ENCODE peak calls at places on chromosomes 6 and 20, in five cellular contexts. One of them, this sample, is unnamed.
A peak's percentile ranks its signal among the peaks of the same experiment; 100 is the strongest.

GRCh38 chr6:90709597-90709996 is 122.7 kb upstream of the MAP3K7 start:
- DNase-seq in heart left ventricle: no peak
- DNase-seq in fibroblast of lung: peak; percentile 8
- DNase-seq in effector memory CD4-positive, alpha-beta T cell: no peak
- DNase-seq in GM23248: no peak
- DNase-seq in this sample: no peak

GRCh38 chr20:36004045-36004444 is 35.7 kb downstream of the CNBD2 start:
- DNase-seq in heart left ventricle: no peak
- DNase-seq in fibroblast of lung: no peak
- DNase-seq in effector memory CD4-positive, alpha-beta T cell: no peak
- DNase-seq in GM23248: peak; percentile 47
- DNase-seq in this sample: no peak

GRCh38 chr6:96939019-96939805 is 14.7 kb downstream of the KLHL32 start:
- DNase-seq in heart left ventricle: no peak
- DNase-seq in fibroblast of lung: peak; percentile 67
- DNase-seq in effector memory CD4-positive, alpha-beta T cell: no peak
- DNase-seq in GM23248: peak; percentile 54
- DNase-seq in this sample: no peak

GRCh38 chr20:12984069-12984765 is 24.6 kb upstream of the SPTLC3 start:
- DNase-seq in heart left ventricle: no peak
- DNase-seq in fibroblast of lung: peak; percentile 72
- DNase-seq in effector memory CD4-positive, alpha-beta T cell: no peak
- DNase-seq in GM23248: no peak
- DNase-seq in this sample: no peak

GRCh38 chr6:90403489-90404381 is 107.1 kb upstream of the BACH2 start:
- DNase-seq in heart left ventricle: no peak
- DNase-seq in fibroblast of lung: peak; percentile 89
- DNase-seq in effector memory CD4-positive, alpha-beta T cell: no peak
- DNase-seq in GM23248: peak; percentile 15
- DNase-seq in this sample: peak; percentile 67

GRCh38 chr6:2891768-2892170 is 11.3 kb downstream of the SERPINB9 start:
- DNase-seq in heart left ventricle: no peak
- DNase-seq in fibroblast of lung: no peak
- DNase-seq in effector memory CD4-positive, alpha-beta T cell: peak; percentile 78
- DNase-seq in GM23248: no peak
- DNase-seq in this sample: no peak

GRCh38 chr20:43536041-43536816 is 22.6 kb upstream of the SGK2 start:
- DNase-seq in heart left ventricle: no peak
- DNase-seq in fibroblast of lung: no peak
- DNase-seq in effector memory CD4-positive, alpha-beta T cell: no peak
- DNase-seq in GM23248: no peak
- DNase-seq in this sample: no peak

GRCh38 chr6:156423829-156424228 is 353.3 kb upstream of the ARID1B start:
- DNase-seq in heart left ventricle: no peak
- DNase-seq in fibroblast of lung: no peak
- DNase-seq in effector memory CD4-positive, alpha-beta T cell: no peak
- DNase-seq in GM23248: no peak
- DNase-seq in this sample: no peak

GRCh38 chr6:5851261-5851757 is 155.4 kb downstream of the NRN1 start:
- DNase-seq in heart left ventricle: peak; percentile 34
- DNase-seq in fibroblast of lung: peak; percentile 39
- DNase-seq in effector memory CD4-positive, alpha-beta T cell: peak; percentile 60
- DNase-seq in GM23248: peak; percentile 62
- DNase-seq in this sample: peak; percentile 91

GRCh38 chr6:156336096-156336495 is 441.1 kb upstream of the ARID1B start:
- DNase-seq in heart left ventricle: no peak
- DNase-seq in fibroblast of lung: no peak
- DNase-seq in effector memory CD4-positive, alpha-beta T cell: no peak
- DNase-seq in GM23248: no peak
- DNase-seq in this sample: no peak

GRCh38 chr6:135866445-135867143 is 15.1 kb downstream of the PDE7B start:
- DNase-seq in heart left ventricle: no peak
- DNase-seq in fibroblast of lung: no peak
- DNase-seq in effector memory CD4-positive, alpha-beta T cell: no peak
- DNase-seq in GM23248: no peak
- DNase-seq in this sample: no peak

GRCh38 chr20:34825530-34826362 is at the start of gene NCOA6:
- DNase-seq in heart left ventricle: peak; percentile 92
- DNase-seq in fibroblast of lung: peak; percentile 73
- DNase-seq in effector memory CD4-positive, alpha-beta T cell: peak; percentile 75
- DNase-seq in GM23248: peak; percentile 90
- DNase-seq in this sample: peak; percentile 76

GRCh38 chr6:56547687-56548086 is 95.0 kb downstream of the DST start:
- DNase-seq in heart left ventricle: no peak
- DNase-seq in fibroblast of lung: no peak
- DNase-seq in effector memory CD4-positive, alpha-beta T cell: no peak
- DNase-seq in GM23248: no peak
- DNase-seq in this sample: no peak

GRCh38 chr20:51760905-51761544 is 7.2 kb downstream of the ATP9A start:
- DNase-seq in heart left ventricle: no peak
- DNase-seq in fibroblast of lung: peak; percentile 89
- DNase-seq in effector memory CD4-positive, alpha-beta T cell: no peak
- DNase-seq in GM23248: peak; percentile 33
- DNase-seq in this sample: peak; percentile 46

GRCh38 chr20:64182146-64182865 is 18.1 kb downstream of the MYT1 start:
- DNase-seq in heart left ventricle: no peak
- DNase-seq in fibroblast of lung: no peak
- DNase-seq in effector memory CD4-positive, alpha-beta T cell: no peak
- DNase-seq in GM23248: no peak
- DNase-seq in this sample: no peak

GRCh38 chr20:61899971-61900370 is 165.7 kb downstream of the TAF4 start:
- DNase-seq in heart left ventricle: no peak
- DNase-seq in fibroblast of lung: peak; percentile 28
- DNase-seq in effector memory CD4-positive, alpha-beta T cell: no peak
- DNase-seq in GM23248: no peak
- DNase-seq in this sample: no peak

GRCh38 chr6:146358341-146359046 is 185.1 kb upstream of the RAB32 start:
- DNase-seq in heart left ventricle: no peak
- DNase-seq in fibroblast of lung: peak; percentile 75
- DNase-seq in effector memory CD4-positive, alpha-beta T cell: no peak
- DNase-seq in GM23248: peak; percentile 83
- DNase-seq in this sample: no peak

GRCh38 chr6:52620055-52620905 is 43.4 kb upstream of the TRAM2 start:
- DNase-seq in heart left ventricle: no peak
- DNase-seq in fibroblast of lung: no peak
- DNase-seq in effector memory CD4-positive, alpha-beta T cell: no peak
- DNase-seq in GM23248: no peak
- DNase-seq in this sample: no peak

GRCh38 chr6:33977606-33978438 is 168.1 kb downstream of the GRM4 start:
- DNase-seq in heart left ventricle: no peak
- DNase-seq in fibroblast of lung: no peak
- DNase-seq in effector memory CD4-positive, alpha-beta T cell: no peak
- DNase-seq in GM23248: no peak
- DNase-seq in this sample: no peak

GRCh38 chr6:104396077-104396476 is 463.6 kb downstream of the HACE1 start:
- DNase-seq in heart left ventricle: no peak
- DNase-seq in fibroblast of lung: no peak
- DNase-seq in effector memory CD4-positive, alpha-beta T cell: no peak
- DNase-seq in GM23248: no peak
- DNase-seq in this sample: no peak

GRCh38 chr20:49729780-49730179 is 16.1 kb upstream of the B4GALT5 start:
- DNase-seq in heart left ventricle: no peak
- DNase-seq in fibroblast of lung: peak; percentile 82
- DNase-seq in effector memory CD4-positive, alpha-beta T cell: no peak
- DNase-seq in GM23248: peak; percentile 77
- DNase-seq in this sample: no peak

GRCh38 chr20:24983896-24984295 is 8.7 kb downstream of the APMAP start:
- DNase-seq in heart left ventricle: no peak
- DNase-seq in fibroblast of lung: no peak
- DNase-seq in effector memory CD4-positive, alpha-beta T cell: no peak
- DNase-seq in GM23248: no peak
- DNase-seq in this sample: no peak

GRCh38 chr20:4216866-4217265 is 201.5 kb upstream of the RNF24 start:
- DNase-seq in heart left ventricle: no peak
- DNase-seq in fibroblast of lung: no peak
- DNase-seq in effector memory CD4-positive, alpha-beta T cell: no peak
- DNase-seq in GM23248: no peak
- DNase-seq in this sample: no peak

GRCh38 chr6:136711644-136712043 is 80.6 kb downstream of the MAP3K5 start:
- DNase-seq in heart left ventricle: no peak
- DNase-seq in fibroblast of lung: no peak
- DNase-seq in effector memory CD4-positive, alpha-beta T cell: no peak
- DNase-seq in GM23248: no peak
- DNase-seq in this sample: no peak

GRCh38 chr6:7680393-7681075 is 45.4 kb upstream of the BMP6 start:
- DNase-seq in heart left ventricle: no peak
- DNase-seq in fibroblast of lung: no peak
- DNase-seq in effector memory CD4-positive, alpha-beta T cell: no peak
- DNase-seq in GM23248: no peak
- DNase-seq in this sample: peak; percentile 21

GRCh38 chr20:45339084-45339483 is 9.1 kb downstream of the SDC4 start:
- DNase-seq in heart left ventricle: no peak
- DNase-seq in fibroblast of lung: no peak
- DNase-seq in effector memory CD4-positive, alpha-beta T cell: no peak
- DNase-seq in GM23248: no peak
- DNase-seq in this sample: no peak

GRCh38 chr20:21505810-21506530 is 7.9 kb downstream of the NKX2-2 start:
- DNase-seq in heart left ventricle: peak; percentile 37
- DNase-seq in fibroblast of lung: peak; percentile 39
- DNase-seq in effector memory CD4-positive, alpha-beta T cell: peak; percentile 27
- DNase-seq in GM23248: peak; percentile 69
- DNase-seq in this sample: peak; percentile 78

GRCh38 chr6:44775121-44775520 is 387.6 kb downstream of the CDC5L start:
- DNase-seq in heart left ventricle: no peak
- DNase-seq in fibroblast of lung: no peak
- DNase-seq in effector memory CD4-positive, alpha-beta T cell: no peak
- DNase-seq in GM23248: peak; percentile 24
- DNase-seq in this sample: no peak
- H3K27ac ChIP-seq in heart left ventricle: no peak overlapping the region
- H3K27ac ChIP-seq in fibroblast of lung: no peak overlapping the region
- H3K27ac ChIP-seq in effector memory CD4-positive, alpha-beta T cell: no peak overlapping the region
- H3K27ac ChIP-seq in GM23248: no peak overlapping the region
- H3K27ac ChIP-seq in this sample: no peak overlapping the region

GRCh38 chr6:158042245-158042798 is 60.7 kb downstream of the SYNJ2 start:
- DNase-seq in heart left ventricle: no peak
- DNase-seq in fibroblast of lung: peak; percentile 96
- DNase-seq in effector memory CD4-positive, alpha-beta T cell: no peak
- DNase-seq in GM23248: peak; percentile 90
- DNase-seq in this sample: no peak
- H3K27ac ChIP-seq in heart left ventricle: peak overlapping the region; percentile 93
- H3K27ac ChIP-seq in fibroblast of lung: peak overlapping the region; percentile 96
- H3K27ac ChIP-seq in effector memory CD4-positive, alpha-beta T cell: no peak overlapping the region
- H3K27ac ChIP-seq in GM23248: peak overlapping the region; percentile 90
- H3K27ac ChIP-seq in this sample: no peak overlapping the region

DNA sequence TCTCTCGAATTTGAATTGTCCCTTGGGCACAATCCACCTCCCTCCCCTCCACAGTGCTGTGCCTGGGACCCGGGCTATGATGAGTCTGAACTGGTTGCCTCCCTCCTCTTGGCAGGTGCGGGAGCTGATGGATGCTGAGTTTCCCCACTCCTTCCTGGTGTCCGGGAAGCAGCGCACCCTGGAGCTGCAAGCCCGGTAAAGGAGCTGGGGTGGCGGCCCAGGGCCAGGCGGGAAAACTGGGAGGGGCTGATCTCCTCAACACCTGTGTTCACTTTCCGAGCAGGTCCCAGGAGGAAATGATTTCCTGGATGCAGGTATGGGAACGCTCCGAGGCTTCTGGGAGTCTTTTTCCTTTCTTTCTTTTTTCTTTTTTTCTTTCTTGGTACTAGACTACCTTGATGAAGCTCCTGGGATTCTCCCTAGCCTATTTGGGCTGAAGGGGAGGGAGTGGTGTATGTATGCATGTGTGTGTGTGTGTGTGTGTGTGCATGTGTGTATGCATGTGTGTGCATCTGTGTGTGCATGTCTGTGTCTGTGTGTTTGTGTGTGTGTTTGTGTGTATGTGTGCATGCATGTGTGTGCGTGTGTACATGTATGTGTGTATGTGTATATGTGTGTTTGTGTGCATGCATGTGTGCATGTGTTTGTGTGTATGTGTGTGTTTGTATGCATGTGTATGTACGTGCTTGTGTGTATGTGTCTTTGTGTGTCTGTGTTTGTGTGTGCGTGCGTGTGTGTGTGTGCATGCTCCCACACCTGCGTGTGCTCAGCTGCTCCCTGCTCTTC is 15.2 kb downstream of the FGD2 start:
- DNase-seq in heart left ventricle: no peak
- DNase-seq in fibroblast of lung: no peak
- DNase-seq in effector memory CD4-positive, alpha-beta T cell: no peak
- DNase-seq in GM23248: no peak
- DNase-seq in this sample: peak; percentile 83
- H3K27ac ChIP-seq in heart left ventricle: no peak overlapping the region
- H3K27ac ChIP-seq in fibroblast of lung: no peak overlapping the region
- H3K27ac ChIP-seq in effector memory CD4-positive, alpha-beta T cell: no peak overlapping the region
- H3K27ac ChIP-seq in GM23248: no peak overlapping the region
- H3K27ac ChIP-seq in this sample: no peak overlapping the region

GRCh38 chr20:14829897-14830296 is 492.5 kb upstream of the FLRT3 start:
- DNase-seq in heart left ventricle: no peak
- DNase-seq in fibroblast of lung: no peak
- DNase-seq in effector memory CD4-positive, alpha-beta T cell: no peak
- DNase-seq in GM23248: no peak
- DNase-seq in this sample: no peak
- H3K27ac ChIP-seq in heart left ventricle: no peak overlapping the region
- H3K27ac ChIP-seq in fibroblast of lung: no peak overlapping the region
- H3K27ac ChIP-seq in effector memory CD4-positive, alpha-beta T cell: no peak overlapping the region
- H3K27ac ChIP-seq in GM23248: no peak overlapping the region
- H3K27ac ChIP-seq in this sample: no peak overlapping the region

GRCh38 chr6:35178932-35179832 is 34.6 kb upstream of the SCUBE3 start:
- DNase-seq in heart left ventricle: no peak
- DNase-seq in fibroblast of lung: no peak
- DNase-seq in effector memory CD4-positive, alpha-beta T cell: no peak
- DNase-seq in GM23248: no peak
- DNase-seq in this sample: peak; percentile 66

GRCh38 chr6:35183935-35184334 is 29.8 kb upstream of the SCUBE3 start:
- DNase-seq in heart left ventricle: no peak
- DNase-seq in fibroblast of lung: no peak
- DNase-seq in effector memory CD4-positive, alpha-beta T cell: no peak
- DNase-seq in GM23248: no peak
- DNase-seq in this sample: no peak

GRCh38 chr6:35181933-35182612 is 31.7 kb upstream of the SCUBE3 start:
- DNase-seq in heart left ventricle: peak; percentile 27
- DNase-seq in fibroblast of lung: peak; percentile 80
- DNase-seq in effector memory CD4-positive, alpha-beta T cell: no peak
- DNase-seq in GM23248: peak; percentile 96
- DNase-seq in this sample: peak; percentile 73

GRCh38 chr6:35183281-35183680 is 30.5 kb upstream of the SCUBE3 start:
- DNase-seq in heart left ventricle: no peak
- DNase-seq in fibroblast of lung: no peak
- DNase-seq in effector memory CD4-positive, alpha-beta T cell: no peak
- DNase-seq in GM23248: no peak
- DNase-seq in this sample: no peak

GRCh38 chr6:35181313-35181932 is 32.3 kb upstream of the SCUBE3 start:
- DNase-seq in heart left ventricle: no peak
- DNase-seq in fibroblast of lung: peak; percentile 65
- DNase-seq in effector memory CD4-positive, alpha-beta T cell: no peak
- DNase-seq in GM23248: peak; percentile 81
- DNase-seq in this sample: no peak
- H3K27ac ChIP-seq in heart left ventricle: peak overlapping the region; percentile 62
- H3K27ac ChIP-seq in fibroblast of lung: peak overlapping the region; percentile 39
- H3K27ac ChIP-seq in effector memory CD4-positive, alpha-beta T cell: no peak overlapping the region
- H3K27ac ChIP-seq in GM23248: peak overlapping the region; percentile 90
- H3K27ac ChIP-seq in this sample: no peak overlapping the region

This sample was measured in GM23338.